ENCODE peak calls at places on chromosomes 6 and 20, in six cellular contexts. One of them, this sample, is unnamed.
A peak's percentile ranks its signal among the peaks of the same experiment; 100 is the strongest.

GRCh38 chr6:157539900-157540752 is 159.1 kb downstream of the ZDHHC14 start:
- DNase-seq in dermis microvascular lymphatic vessel endothelial cell: no peak
- DNase-seq in AG09319: no peak
- DNase-seq in CD8-positive, alpha-beta memory T cell: no peak
- DNase-seq in NCI-H510A treated with DMSO at 0.1 percent for 48 hours: no peak
- DNase-seq in fibroblast of mammary gland: no peak
- DNase-seq in this sample: no peak

GRCh38 chr6:43405354-43405753 is 22.0 kb upstream of the ABCC10 start:
- DNase-seq in dermis microvascular lymphatic vessel endothelial cell: no peak
- DNase-seq in AG09319: no peak
- DNase-seq in CD8-positive, alpha-beta memory T cell: no peak
- DNase-seq in NCI-H510A treated with DMSO at 0.1 percent for 48 hours: no peak
- DNase-seq in fibroblast of mammary gland: peak; percentile 60
- DNase-seq in this sample: no peak

GRCh38 chr20:23608251-23608846 is 2.6 kb upstream of the CST9 start:
- DNase-seq in dermis microvascular lymphatic vessel endothelial cell: no peak
- DNase-seq in AG09319: no peak
- DNase-seq in CD8-positive, alpha-beta memory T cell: no peak
- DNase-seq in NCI-H510A treated with DMSO at 0.1 percent for 48 hours: no peak
- DNase-seq in fibroblast of mammary gland: no peak
- DNase-seq in this sample: no peak

GRCh38 chr20:9609892-9610502 is 95.6 kb downstream of the LAMP5 start:
- DNase-seq in dermis microvascular lymphatic vessel endothelial cell: peak; percentile 71
- DNase-seq in AG09319: peak; percentile 62
- DNase-seq in CD8-positive, alpha-beta memory T cell: no peak
- DNase-seq in NCI-H510A treated with DMSO at 0.1 percent for 48 hours: peak; percentile 85
- DNase-seq in fibroblast of mammary gland: peak; percentile 77
- DNase-seq in this sample: no peak

GRCh38 chr6:78538002-78538401 is 329.3 kb upstream of the IRAK1BP1 start:
- DNase-seq in dermis microvascular lymphatic vessel endothelial cell: peak; percentile 30
- DNase-seq in AG09319: no peak
- DNase-seq in CD8-positive, alpha-beta memory T cell: no peak
- DNase-seq in NCI-H510A treated with DMSO at 0.1 percent for 48 hours: no peak
- DNase-seq in fibroblast of mammary gland: peak; percentile 18
- DNase-seq in this sample: no peak

GRCh38 chr20:31712564-31713311 is 9.9 kb downstream of the BCL2L1 start:
- DNase-seq in dermis microvascular lymphatic vessel endothelial cell: peak; percentile 91
- DNase-seq in AG09319: no peak
- DNase-seq in CD8-positive, alpha-beta memory T cell: no peak
- DNase-seq in NCI-H510A treated with DMSO at 0.1 percent for 48 hours: no peak
- DNase-seq in fibroblast of mammary gland: peak; percentile 90
- DNase-seq in this sample: no peak

GRCh38 chr6:16184129-16184528 is 54.3 kb upstream of the GMPR start:
- DNase-seq in dermis microvascular lymphatic vessel endothelial cell: peak; percentile 63
- DNase-seq in AG09319: no peak
- DNase-seq in CD8-positive, alpha-beta memory T cell: no peak
- DNase-seq in NCI-H510A treated with DMSO at 0.1 percent for 48 hours: peak; percentile 2
- DNase-seq in fibroblast of mammary gland: peak; percentile 18
- DNase-seq in this sample: no peak

GRCh38 chr6:18405477-18406293 is 18.5 kb downstream of the RNF144B start:
- DNase-seq in dermis microvascular lymphatic vessel endothelial cell: peak; percentile 87
- DNase-seq in AG09319: peak; percentile 67
- DNase-seq in CD8-positive, alpha-beta memory T cell: no peak
- DNase-seq in NCI-H510A treated with DMSO at 0.1 percent for 48 hours: no peak
- DNase-seq in fibroblast of mammary gland: peak; percentile 95
- DNase-seq in this sample: no peak

GRCh38 chr20:38134427-38135281 is 30.4 kb downstream of the TGM2 start:
- DNase-seq in dermis microvascular lymphatic vessel endothelial cell: peak; percentile 93
- DNase-seq in AG09319: no peak
- DNase-seq in CD8-positive, alpha-beta memory T cell: no peak
- DNase-seq in NCI-H510A treated with DMSO at 0.1 percent for 48 hours: no peak
- DNase-seq in fibroblast of mammary gland: no peak
- DNase-seq in this sample: no peak

GRCh38 chr6:150978631-150979030 is 113.1 kb downstream of the MTHFD1L start:
- DNase-seq in dermis microvascular lymphatic vessel endothelial cell: no peak
- DNase-seq in AG09319: no peak
- DNase-seq in CD8-positive, alpha-beta memory T cell: no peak
- DNase-seq in NCI-H510A treated with DMSO at 0.1 percent for 48 hours: no peak
- DNase-seq in fibroblast of mammary gland: no peak
- DNase-seq in this sample: no peak

GRCh38 chr6:14079433-14079832 is 38.1 kb upstream of the CD83 start:
- DNase-seq in dermis microvascular lymphatic vessel endothelial cell: no peak
- DNase-seq in AG09319: no peak
- DNase-seq in CD8-positive, alpha-beta memory T cell: no peak
- DNase-seq in NCI-H510A treated with DMSO at 0.1 percent for 48 hours: no peak
- DNase-seq in fibroblast of mammary gland: no peak
- DNase-seq in this sample: no peak

GRCh38 chr20:53126185-53126584 is 154.0 kb downstream of the TSHZ2 start:
- DNase-seq in dermis microvascular lymphatic vessel endothelial cell: peak; percentile 4
- DNase-seq in AG09319: no peak
- DNase-seq in CD8-positive, alpha-beta memory T cell: no peak
- DNase-seq in NCI-H510A treated with DMSO at 0.1 percent for 48 hours: peak; percentile 62
- DNase-seq in fibroblast of mammary gland: peak; percentile 26
- DNase-seq in this sample: no peak

GRCh38 chr20:62644802-62645496 is 2.6 kb downstream of the SLCO4A1 start:
- DNase-seq in dermis microvascular lymphatic vessel endothelial cell: no peak
- DNase-seq in AG09319: no peak
- DNase-seq in CD8-positive, alpha-beta memory T cell: no peak
- DNase-seq in NCI-H510A treated with DMSO at 0.1 percent for 48 hours: no peak
- DNase-seq in fibroblast of mammary gland: no peak
- DNase-seq in this sample: no peak